ENCODE peak calls at places on chromosome 10, in seven cellular contexts. Z is kidney glomerular epithelial cell, T is Peyer's patch, K is fibroblast of lung, R is NCI-H187, J is T-helper 9 cell, B is hepatic stellate cell. P is an unnamed sample.

GRCh38 chr10:48306870-48307531 is 524 bp downstream of the MAPK8 start:
- DNase-seq in Z (peak; percentile 48), T (peak; percentile 63), K (peak; percentile 41), R (no peak), J (peak; percentile 71), B (peak; percentile 63), P (peak; percentile 77)

GRCh38 chr10:125209591-125210373 is 49.4 kb upstream of the CTBP2 start:
- DNase-seq in Z (peak; percentile 66), T (no peak), K (peak; percentile 31), R (no peak), J (no peak), B (peak; percentile 42), P (no peak)

GRCh38 chr10:122374859-122375721 is 582 bp downstream of the PLEKHA1 start:
- DNase-seq in Z (peak; percentile 18), T (peak; percentile 43), K (peak; percentile 52), R (peak; percentile 28), J (peak; percentile 72), B (peak; percentile 48), P (peak; percentile 85)

GRCh38 chr10:49309691-49310371 is 10.9 kb downstream of the C10orf71 start:
- DNase-seq in Z (no peak), T (peak; percentile 63), K (no peak), R (no peak), J (no peak), B (no peak), P (no peak)

GRCh38 chr10:81026597-81026996 is 488.9 kb downstream of the SH2D4B start:
- DNase-seq in Z (peak; percentile 43), T (no peak), K (no peak), R (no peak), J (no peak), B (peak; percentile 9), P (no peak)

GRCh38 chr10:33134011-33134751 is 176.2 kb upstream of the ITGB1 start:
- DNase-seq in Z (peak; percentile 99), T (no peak), K (peak; percentile 84), R (no peak), J (peak; percentile 57), B (no peak), P (peak; percentile 82)

GRCh38 chr10:118562877-118563276 is 32.6 kb downstream of the PRLHR start:
- DNase-seq in Z (no peak), T (no peak), K (no peak), R (no peak), J (no peak), B (no peak), P (no peak)

GRCh38 chr10:32381165-32381564 is 34.2 kb upstream of the EPC1 start:
- DNase-seq in Z (no peak), T (no peak), K (no peak), R (no peak), J (no peak), B (no peak), P (no peak)

GRCh38 chr10:124152139-124152780 is 58.9 kb upstream of the CHST15 start:
- DNase-seq in Z (peak; percentile 64), T (no peak), K (peak; percentile 82), R (no peak), J (no peak), B (no peak), P (peak; percentile 77)

GRCh38 chr10:67612577-67613537 is 83.1 kb downstream of the CTNNA3 start:
- DNase-seq in Z (peak; percentile 19), T (no peak), K (peak; percentile 38), R (no peak), J (peak; percentile 33), B (peak; percentile 14), P (no peak)

GRCh38 chr10:78851652-78852051 is 217.1 kb upstream of the ZMIZ1 start:
- DNase-seq in Z (no peak), T (no peak), K (peak; percentile 22), R (no peak), J (no peak), B (no peak), P (peak; percentile 33)

GRCh38 chr10:61272781-61273180 is 180.4 kb downstream of the TMEM26 start:
- DNase-seq in Z (no peak), T (no peak), K (no peak), R (no peak), J (no peak), B (no peak), P (no peak)

GRCh38 chr10:80156216-80156615 is 23.7 kb downstream of the PLAC9 start:
- DNase-seq in Z (no peak), T (no peak), K (no peak), R (no peak), J (no peak), B (no peak), P (no peak)

GRCh38 chr10:363152-363551 is 227.9 kb downstream of the ZMYND11 start:
- DNase-seq in Z (no peak), T (no peak), K (no peak), R (no peak), J (no peak), B (no peak), P (no peak)

GRCh38 chr10:16904619-16905018 is 87.4 kb upstream of the RSU1 start:
- DNase-seq in Z (no peak), T (no peak), K (peak; percentile 66), R (no peak), J (no peak), B (no peak), P (no peak)

P was measured in hepatocyte.